ENCODE peak calls at places on chromosome 3, in eight cellular contexts. K, J, Y, E, X, F, M and Q are unnamed samples.

GRCh38 chr3:52670621-52671521 is 14.8 kb downstream of the PBRM1 start:
- DNase-seq in K (no peak), J (no peak), Y (peak), E (no peak), X (no peak), F (no peak), M (no peak), Q (no peak)

GRCh38 chr3:25662921-25663320 is 1.8 kb downstream of the TOP2B start:
- DNase-seq in K (no peak), J (no peak), Y (no peak), E (no peak), X (no peak), F (no peak), M (no peak), Q (no peak)

GRCh38 chr3:38480930-38481329 is 15.2 kb upstream of the EXOG start:
- DNase-seq in K (no peak), J (no peak), Y (no peak), E (no peak), X (peak), F (no peak), M (no peak), Q (no peak)

GRCh38 chr3:48403533-48404439 is 26.1 kb downstream of the PLXNB1 start:
- DNase-seq in K (peak), J (no peak), Y (no peak), E (no peak), X (no peak), F (no peak), M (no peak), Q (peak)

GRCh38 chr3:9600597-9600996 is 47.0 kb upstream of the LHFPL4 start:
- DNase-seq in K (no peak), J (no peak), Y (peak), E (no peak), X (no peak), F (peak), M (peak), Q (no peak)

GRCh38 chr3:88628901-88629300 is 478.5 kb upstream of the EPHA3 start:
- DNase-seq in K (no peak), J (no peak), Y (no peak), E (no peak), X (no peak), F (no peak), M (no peak), Q (no peak)

GRCh38 chr3:179463299-179463698 is 12.0 kb upstream of the GNB4 start:
- DNase-seq in K (no peak), J (no peak), Y (no peak), E (no peak), X (no peak), F (no peak), M (no peak), Q (no peak)

GRCh38 chr3:67863869-67864268 is 209.5 kb upstream of the SUCLG2 start:
- DNase-seq in K (no peak), J (no peak), Y (no peak), E (no peak), X (no peak), F (no peak), M (no peak), Q (no peak)

GRCh38 chr3:20125912-20126311 is 60.1 kb downstream of the SGO1 start:
- DNase-seq in K (no peak), J (peak), Y (no peak), E (no peak), X (no peak), F (no peak), M (no peak), Q (no peak)

GRCh38 chr3:59265566-59265965 is 215.7 kb upstream of the CFAP20DC start:
- DNase-seq in K (no peak), J (no peak), Y (no peak), E (no peak), X (no peak), F (no peak), M (no peak), Q (no peak)

GRCh38 chr3:188624384-188624783 is 470.4 kb downstream of the LPP start:
- DNase-seq in K (no peak), J (no peak), Y (no peak), E (no peak), X (no peak), F (no peak), M (no peak), Q (peak)

GRCh38 chr3:140630866-140631265 is 47.0 kb upstream of the TRIM42 start:
- DNase-seq in K (no peak), J (no peak), Y (no peak), E (no peak), X (no peak), F (no peak), M (no peak), Q (no peak)

GRCh38 chr3:52073490-52073889 is 17.1 kb upstream of the DUSP7 start:
- DNase-seq in K (no peak), J (no peak), Y (no peak), E (no peak), X (no peak), F (no peak), M (no peak), Q (no peak)

GRCh38 chr3:14133188-14133800 is 8.4 kb downstream of the TMEM43 start:
- DNase-seq in K (no peak), J (no peak), Y (no peak), E (no peak), X (no peak), F (no peak), M (no peak), Q (no peak)

GRCh38 chr3:195180490-195181106 is 90.4 kb downstream of the XXYLT1 start:
- DNase-seq in K (no peak), J (no peak), Y (no peak), E (no peak), X (no peak), F (no peak), M (no peak), Q (peak)

GRCh38 chr3:185728630-185729334 is 96.1 kb downstream of the IGF2BP2 start:
- DNase-seq in K (no peak), J (no peak), Y (no peak), E (no peak), X (no peak), F (no peak), M (no peak), Q (no peak)

GRCh38 chr3:8355346-8355745 is 146.3 kb upstream of the LMCD1 start:
- DNase-seq in K (no peak), J (no peak), Y (no peak), E (no peak), X (no peak), F (no peak), M (no peak), Q (no peak)

GRCh38 chr3:146187334-146187950 is 26.5 kb upstream of the PLOD2 start:
- DNase-seq in K (no peak), J (no peak), Y (no peak), E (no peak), X (no peak), F (no peak), M (no peak), Q (no peak)

GRCh38 chr3:124791639-124792111 is 61.4 kb downstream of the UMPS start:
- DNase-seq in K (peak), J (no peak), Y (no peak), E (no peak), X (no peak), F (no peak), M (peak), Q (peak)

GRCh38 chr3:37546876-37547275 is 314.8 kb upstream of the CTDSPL start:
- DNase-seq in K (no peak), J (peak), Y (no peak), E (no peak), X (no peak), F (no peak), M (no peak), Q (no peak)

GRCh38 chr3:159928071-159928491 is 60.6 kb upstream of the IL12A start:
- DNase-seq in K (no peak), J (no peak), Y (no peak), E (no peak), X (no peak), F (no peak), M (no peak), Q (no peak)

GRCh38 chr3:17932372-17932771 is 189.9 kb upstream of the TBC1D5 start:
- DNase-seq in K (no peak), J (no peak), Y (no peak), E (no peak), X (no peak), F (no peak), M (no peak), Q (no peak)

GRCh38 chr3:87333393-87333892 is 57.1 kb upstream of the POU1F1 start:
- DNase-seq in K (no peak), J (no peak), Y (no peak), E (no peak), X (no peak), F (no peak), M (no peak), Q (no peak)

GRCh38 chr3:195905970-195906864 is 2.1 kb downstream of the TNK2 start:
- DNase-seq in K (no peak), J (no peak), Y (no peak), E (no peak), X (no peak), F (no peak), M (peak), Q (peak)

GRCh38 chr3:127329647-127330285 is 41.9 kb upstream of the PRR20G start:
- DNase-seq in K (no peak), J (no peak), Y (no peak), E (no peak), X (no peak), F (no peak), M (no peak), Q (no peak)

GRCh38 chr3:196631655-196632032 is 7.8 kb upstream of the NRROS start:
- DNase-seq in K (no peak), J (no peak), Y (no peak), E (no peak), X (no peak), F (no peak), M (no peak), Q (no peak)

GRCh38 chr3:188635258-188636038 is 481.5 kb downstream of the LPP start:
- DNase-seq in K (no peak), J (no peak), Y (no peak), E (no peak), X (no peak), F (no peak), M (no peak), Q (no peak)